ENCODE peak calls at places on chromosomes 7 and 10, in five cellular contexts. One of them, this sample, is unnamed.

GRCh38 chr10:129658673-129659072 is 191.6 kb downstream of the MGMT start:
- DNase-seq in ovary: no peak
- DNase-seq in esophagus squamous epithelium: no peak
- DNase-seq in AG10803: no peak
- DNase-seq in thoracic aorta: no peak
- DNase-seq in this sample: no peak

GRCh38 chr10:128480601-128481000 is 354.4 kb upstream of the MKI67 start:
- DNase-seq in ovary: no peak
- DNase-seq in esophagus squamous epithelium: no peak
- DNase-seq in AG10803: no peak
- DNase-seq in thoracic aorta: no peak
- DNase-seq in this sample: no peak

GRCh38 chr7:99737726-99738125 is 2.7 kb upstream of the CYP3A7 start:
- DNase-seq in ovary: no peak
- DNase-seq in esophagus squamous epithelium: no peak
- DNase-seq in AG10803: peak; percentile 9
- DNase-seq in thoracic aorta: no peak
- DNase-seq in this sample: no peak

GRCh38 chr10:15313034-15313433 is 58.1 kb downstream of the FAM171A1 start:
- DNase-seq in ovary: no peak
- DNase-seq in esophagus squamous epithelium: no peak
- DNase-seq in AG10803: no peak
- DNase-seq in thoracic aorta: no peak
- DNase-seq in this sample: no peak

GRCh38 chr10:50631052-50631451 is 7.3 kb upstream of the SGMS1 start:
- DNase-seq in ovary: no peak
- DNase-seq in esophagus squamous epithelium: no peak
- DNase-seq in AG10803: no peak
- DNase-seq in thoracic aorta: no peak
- DNase-seq in this sample: no peak

GRCh38 chr10:16105082-16105481 is 244.8 kb upstream of the MINDY3 start:
- DNase-seq in ovary: no peak
- DNase-seq in esophagus squamous epithelium: no peak
- DNase-seq in AG10803: no peak
- DNase-seq in thoracic aorta: no peak
- DNase-seq in this sample: no peak

GRCh38 chr10:51468424-51468823 is 231.0 kb downstream of the CSTF2T start:
- DNase-seq in ovary: no peak
- DNase-seq in esophagus squamous epithelium: no peak
- DNase-seq in AG10803: peak; percentile 11
- DNase-seq in thoracic aorta: no peak
- DNase-seq in this sample: no peak

GRCh38 chr10:86179143-86179505 is 187.5 kb downstream of the GRID1 start:
- DNase-seq in ovary: no peak
- DNase-seq in esophagus squamous epithelium: no peak
- DNase-seq in AG10803: no peak
- DNase-seq in thoracic aorta: no peak
- DNase-seq in this sample: no peak

GRCh38 chr7:48875300-48875916 is 48.9 kb upstream of the CDC14C start:
- DNase-seq in ovary: no peak
- DNase-seq in esophagus squamous epithelium: no peak
- DNase-seq in AG10803: peak; percentile 31
- DNase-seq in thoracic aorta: no peak
- DNase-seq in this sample: no peak

GRCh38 chr10:28558923-28559508 is 26.1 kb downstream of the WAC start:
- DNase-seq in ovary: no peak
- DNase-seq in esophagus squamous epithelium: no peak
- DNase-seq in AG10803: no peak
- DNase-seq in thoracic aorta: no peak
- DNase-seq in this sample: no peak

GRCh38 chr7:56537952-56538351 is 421.7 kb upstream of the NUPR2 start:
- DNase-seq in ovary: peak; percentile 36
- DNase-seq in esophagus squamous epithelium: no peak
- DNase-seq in AG10803: no peak
- DNase-seq in thoracic aorta: no peak
- DNase-seq in this sample: peak; percentile 27

GRCh38 chr7:94357076-94357475 is 37.6 kb upstream of the COL1A2 start:
- DNase-seq in ovary: no peak
- DNase-seq in esophagus squamous epithelium: no peak
- DNase-seq in AG10803: peak; percentile 53
- DNase-seq in thoracic aorta: no peak
- DNase-seq in this sample: no peak

GRCh38 chr7:79282882-79283602 is 170.4 kb downstream of the MAGI2 start:
- DNase-seq in ovary: no peak
- DNase-seq in esophagus squamous epithelium: no peak
- DNase-seq in AG10803: peak; percentile 87
- DNase-seq in thoracic aorta: no peak
- DNase-seq in this sample: no peak

GRCh38 chr10:25357269-25357668 is 182.5 kb downstream of the GPR158 start:
- DNase-seq in ovary: no peak
- DNase-seq in esophagus squamous epithelium: no peak
- DNase-seq in AG10803: no peak
- DNase-seq in thoracic aorta: no peak
- DNase-seq in this sample: no peak

GRCh38 chr10:68202965-68203358 is 29.0 kb downstream of the ATOH7 start:
- DNase-seq in ovary: no peak
- DNase-seq in esophagus squamous epithelium: no peak
- DNase-seq in AG10803: peak; percentile 78
- DNase-seq in thoracic aorta: no peak
- DNase-seq in this sample: no peak

GRCh38 chr7:130632111-130632510 is 36.4 kb downstream of the COPG2 start:
- DNase-seq in ovary: no peak
- DNase-seq in esophagus squamous epithelium: no peak
- DNase-seq in AG10803: peak; percentile 30
- DNase-seq in thoracic aorta: no peak
- DNase-seq in this sample: no peak

GRCh38 chr7:46747869-46748576 is 827.0 kb upstream of the IGFBP3 start:
- DNase-seq in ovary: no peak
- DNase-seq in esophagus squamous epithelium: no peak
- DNase-seq in AG10803: no peak
- DNase-seq in thoracic aorta: no peak
- DNase-seq in this sample: no peak

GRCh38 chr10:91613411-91614253 is 19.2 kb downstream of the PPP1R3C start:
- DNase-seq in ovary: no peak
- DNase-seq in esophagus squamous epithelium: no peak
- DNase-seq in AG10803: peak; percentile 100
- DNase-seq in thoracic aorta: peak; percentile 61
- DNase-seq in this sample: no peak

GRCh38 chr7:106143711-106144347 is 31.7 kb upstream of the SYPL1 start:
- DNase-seq in ovary: no peak
- DNase-seq in esophagus squamous epithelium: no peak
- DNase-seq in AG10803: no peak
- DNase-seq in thoracic aorta: no peak
- DNase-seq in this sample: no peak

GRCh38 chr7:25216837-25217236 is 11.4 kb downstream of the NPVF start:
- DNase-seq in ovary: no peak
- DNase-seq in esophagus squamous epithelium: no peak
- DNase-seq in AG10803: peak; percentile 38
- DNase-seq in thoracic aorta: no peak
- DNase-seq in this sample: no peak

GRCh38 chr10:36624551-36625100 is 500.8 kb upstream of the ANKRD30A start:
- DNase-seq in ovary: no peak
- DNase-seq in esophagus squamous epithelium: no peak
- DNase-seq in AG10803: no peak
- DNase-seq in thoracic aorta: no peak
- DNase-seq in this sample: no peak

GRCh38 chr10:91987397-91988037 is 63.9 kb downstream of the BTAF1 start:
- DNase-seq in ovary: no peak
- DNase-seq in esophagus squamous epithelium: no peak
- DNase-seq in AG10803: no peak
- DNase-seq in thoracic aorta: no peak
- DNase-seq in this sample: no peak

GRCh38 chr7:134887523-134887922 is 98.8 kb upstream of the AGBL3 start:
- DNase-seq in ovary: no peak
- DNase-seq in esophagus squamous epithelium: no peak
- DNase-seq in AG10803: no peak
- DNase-seq in thoracic aorta: no peak
- DNase-seq in this sample: no peak

GRCh38 chr10:12193193-12193592 is 2.5 kb downstream of the NUDT5 start:
- DNase-seq in ovary: no peak
- DNase-seq in esophagus squamous epithelium: no peak
- DNase-seq in AG10803: peak; percentile 62
- DNase-seq in thoracic aorta: no peak
- DNase-seq in this sample: no peak

GRCh38 chr7:74253975-74254857 is at the start of gene RFC2:
- DNase-seq in ovary: peak; percentile 97
- DNase-seq in esophagus squamous epithelium: peak; percentile 80
- DNase-seq in AG10803: peak; percentile 97
- DNase-seq in thoracic aorta: peak; percentile 83
- DNase-seq in this sample: peak; percentile 99

GRCh38 chr10:117674641-117675040 is 132.1 kb downstream of the EMX2 start:
- DNase-seq in ovary: no peak
- DNase-seq in esophagus squamous epithelium: no peak
- DNase-seq in AG10803: peak; percentile 44
- DNase-seq in thoracic aorta: no peak
- DNase-seq in this sample: no peak

GRCh38 chr10:20156511-20156910 is 340.3 kb downstream of the PLXDC2 start:
- DNase-seq in ovary: no peak
- DNase-seq in esophagus squamous epithelium: no peak
- DNase-seq in AG10803: no peak
- DNase-seq in thoracic aorta: no peak
- DNase-seq in this sample: no peak

GRCh38 chr10:67606572-67606971 is 89.4 kb downstream of the CTNNA3 start:
- DNase-seq in ovary: no peak
- DNase-seq in esophagus squamous epithelium: no peak
- DNase-seq in AG10803: peak; percentile 39
- DNase-seq in thoracic aorta: no peak
- DNase-seq in this sample: no peak

GRCh38 chr7:5491251-5492044 is 67.8 kb upstream of the TNRC18 start:
- DNase-seq in ovary: no peak
- DNase-seq in esophagus squamous epithelium: no peak
- DNase-seq in AG10803: no peak
- DNase-seq in thoracic aorta: no peak
- DNase-seq in this sample: no peak

GRCh38 chr10:119802068-119802538 is 70.5 kb downstream of the MCMBP start:
- DNase-seq in ovary: no peak
- DNase-seq in esophagus squamous epithelium: no peak
- DNase-seq in AG10803: no peak
- DNase-seq in thoracic aorta: no peak
- DNase-seq in this sample: no peak

GRCh38 chr7:155000795-155001194 is 2.1 kb downstream of the PAXIP1 start:
- DNase-seq in ovary: no peak
- DNase-seq in esophagus squamous epithelium: no peak
- DNase-seq in AG10803: no peak
- DNase-seq in thoracic aorta: no peak
- DNase-seq in this sample: peak; percentile 20
- TF ChIP-seq CTCF in ovary: no peak
- TF ChIP-seq CTCF in esophagus squamous epithelium: no peak
- TF ChIP-seq CTCF in AG10803: no peak
- TF ChIP-seq CTCF in thoracic aorta: no peak
- TF ChIP-seq CTCF in this sample: no peak

GRCh38 chr10:120998251-120998650 is 147.1 kb downstream of the WDR11 start:
- DNase-seq in ovary: no peak
- DNase-seq in esophagus squamous epithelium: no peak
- DNase-seq in AG10803: no peak
- DNase-seq in thoracic aorta: no peak
- DNase-seq in this sample: no peak

GRCh38 chr10:120997313-120998102 is 146.3 kb downstream of the WDR11 start:
- DNase-seq in ovary: no peak
- DNase-seq in esophagus squamous epithelium: no peak
- DNase-seq in AG10803: no peak
- DNase-seq in thoracic aorta: no peak
- DNase-seq in this sample: no peak

GRCh38 chr10:120998782-120999285 is 147.7 kb downstream of the WDR11 start:
- DNase-seq in ovary: no peak
- DNase-seq in esophagus squamous epithelium: no peak
- DNase-seq in AG10803: no peak
- DNase-seq in thoracic aorta: no peak
- DNase-seq in this sample: no peak

GRCh38 chr10:120996456-120997053 is 145.4 kb downstream of the WDR11 start:
- DNase-seq in ovary: no peak
- DNase-seq in esophagus squamous epithelium: no peak
- DNase-seq in AG10803: no peak
- DNase-seq in thoracic aorta: no peak
- DNase-seq in this sample: no peak

GRCh38 chr10:120995768-120996167 is 144.6 kb downstream of the WDR11 start:
- DNase-seq in ovary: no peak
- DNase-seq in esophagus squamous epithelium: no peak
- DNase-seq in AG10803: no peak
- DNase-seq in thoracic aorta: no peak
- DNase-seq in this sample: no peak
- TF ChIP-seq CTCF in ovary: no peak
- TF ChIP-seq CTCF in esophagus squamous epithelium: no peak
- TF ChIP-seq CTCF in AG10803: no peak
- TF ChIP-seq CTCF in thoracic aorta: no peak
- TF ChIP-seq CTCF in this sample: no peak

GRCh38 chr10:11081413-11081812 is 63.7 kb downstream of the CELF2 start:
- DNase-seq in ovary: no peak
- DNase-seq in esophagus squamous epithelium: no peak
- DNase-seq in AG10803: no peak
- DNase-seq in thoracic aorta: no peak
- DNase-seq in this sample: no peak
- TF ChIP-seq CTCF in ovary: no peak
- TF ChIP-seq CTCF in esophagus squamous epithelium: no peak
- TF ChIP-seq CTCF in AG10803: no peak
- TF ChIP-seq CTCF in thoracic aorta: no peak
- TF ChIP-seq CTCF in this sample: no peak

GRCh38 chr10:644076-644942 is 45.2 kb downstream of the DIP2C start:
- DNase-seq in ovary: no peak
- DNase-seq in esophagus squamous epithelium: no peak
- DNase-seq in AG10803: no peak
- DNase-seq in thoracic aorta: no peak
- DNase-seq in this sample: no peak
- TF ChIP-seq CTCF in ovary: no peak
- TF ChIP-seq CTCF in esophagus squamous epithelium: no peak
- TF ChIP-seq CTCF in AG10803: no peak
- TF ChIP-seq CTCF in thoracic aorta: no peak
- TF ChIP-seq CTCF in this sample: no peak